ENCODE peak calls at places on chromosomes 7 and 10, in five cellular contexts. Z is neural progenitor cell, O is SK-N-SH, G is IMR-90, H is HCT116. R is an unnamed sample.

GRCh38 chr10:62761115-62761514 is 43.4 kb upstream of the ADO start:
- DNase-seq in G (no peak), O (no peak), H (no peak), Z (no peak), R (no peak)

GRCh38 chr7:4836206-4836661 is 25.6 kb downstream of the PAPOLB start:
- DNase-seq in Z (no peak), H (no peak), G (no peak), O (no peak), R (peak)

GRCh38 chr10:129467346-129468119 is 492 bp downstream of the MGMT start:
- DNase-seq in G (peak), Z (no peak), H (no peak), O (no peak), R (no peak)

GRCh38 chr7:49102413-49102812 is 178.1 kb downstream of the CDC14C start:
- DNase-seq in G (no peak), H (no peak), O (no peak), Z (no peak), R (no peak)

GRCh38 chr10:5684971-5685763 is 529 bp downstream of the TASOR2 start:
- DNase-seq in O (peak), Z (peak), H (peak), G (peak), R (no peak)

GRCh38 chr10:2913531-2913930 is 153.8 kb upstream of the PFKP start:
- DNase-seq in G (no peak), H (no peak), Z (no peak), O (no peak), R (no peak)

GRCh38 chr7:5549096-5549896 is 125.7 kb upstream of the TNRC18 start:
- DNase-seq in Z (no peak), O (peak), H (peak), G (peak), R (no peak)

GRCh38 chr10:5343561-5343960 is 21.2 kb upstream of the UCN3 start:
- DNase-seq in H (no peak), O (no peak), G (no peak), Z (no peak), R (no peak)

GRCh38 chr10:77385315-77385714 is 252.3 kb downstream of the KCNMA1 start:
- DNase-seq in H (no peak), O (no peak), G (no peak), Z (no peak), R (no peak)

GRCh38 chr7:24980695-24981543 is 941 bp upstream of the OSBPL3 start:
- DNase-seq in O (no peak), Z (peak), H (no peak), G (peak), R (no peak)

GRCh38 chr7:22220947-22221346 is 136.0 kb downstream of the RAPGEF5 start:
- DNase-seq in G (no peak), Z (no peak), O (no peak), H (no peak), R (no peak)

GRCh38 chr10:31018977-31019376 is 12.7 kb downstream of the ZNF438 start:
- DNase-seq in G (no peak), Z (peak), O (no peak), H (no peak), R (no peak)

GRCh38 chr7:90723233-90723632 is 127.1 kb downstream of the CDK14 start:
- DNase-seq in H (no peak), G (no peak), Z (no peak), O (no peak), R (no peak)

GRCh38 chr7:90723866-90724265 is 127.7 kb downstream of the CDK14 start:
- DNase-seq in O (no peak), Z (no peak), H (no peak), G (no peak), R (no peak)

GRCh38 chr7:90720970-90721768 is 125.0 kb downstream of the CDK14 start:
- DNase-seq in G (peak), O (no peak), Z (no peak), H (no peak), R (no peak)

GRCh38 chr7:90719159-90719558 is 123.0 kb downstream of the CDK14 start:
- DNase-seq in O (no peak), Z (no peak), G (no peak), H (no peak), R (no peak)

DNA sequence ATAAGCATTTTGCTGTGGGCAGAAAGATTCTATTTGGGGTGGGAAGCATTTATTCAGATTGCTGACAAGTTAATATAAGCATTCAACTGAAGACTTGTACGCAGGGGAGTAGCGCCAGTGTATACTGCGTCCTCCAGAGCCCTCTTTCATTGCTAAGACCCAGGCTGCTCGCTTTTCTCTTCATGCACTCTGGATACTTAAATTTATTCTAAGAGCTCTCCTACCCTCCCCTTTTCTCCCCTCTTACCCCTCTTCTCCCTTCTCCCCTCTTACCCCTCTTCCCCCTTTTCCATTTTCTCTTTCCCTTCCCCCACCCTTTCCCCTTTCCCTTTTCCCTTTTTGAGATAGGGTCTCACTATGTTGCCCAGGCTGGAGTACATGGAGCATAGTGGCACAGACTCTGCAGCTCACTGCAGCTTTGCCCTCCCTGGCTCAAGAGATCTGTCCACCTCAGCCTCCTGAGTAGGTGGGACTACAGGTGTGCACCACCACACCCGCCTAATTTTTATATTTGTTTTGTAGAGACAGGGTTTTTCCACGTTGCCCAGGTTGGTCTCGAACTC is 125.8 kb downstream of the CDK14 start:
- DNase-seq in Z (no peak), G (no peak), O (no peak), H (no peak), R (no peak)
- H3K27ac ChIP-seq in Z (no peak), G (no peak), O (no peak), H (no peak), R (peak)

GRCh38 chr7:18553585-18554055 is 58.1 kb downstream of the HDAC9 start:
- DNase-seq in H (no peak), Z (no peak), G (no peak), O (peak), R (no peak)
- H3K27ac ChIP-seq in H (no peak), Z (no peak), G (no peak), O (peak), R (no peak)

GRCh38 chr7:94323872-94324271 is 70.8 kb upstream of the COL1A2 start:
- DNase-seq in Z (no peak), H (no peak), O (no peak), G (no peak), R (no peak)
- H3K27ac ChIP-seq in Z (no peak), H (no peak), O (peak), G (no peak), R (no peak)

GRCh38 chr7:20786421-20786778 is 286 bp downstream of the SP8 start:
- DNase-seq in O (peak), H (no peak), Z (peak), G (no peak), R (no peak)

GRCh38 chr7:20786049-20786412 is 655 bp downstream of the SP8 start:
- DNase-seq in O (peak), H (no peak), G (no peak), Z (no peak), R (no peak)

GRCh38 chr7:20785211-20786048 is 1.3 kb downstream of the SP8 start:
- DNase-seq in Z (peak), O (peak), G (no peak), H (no peak), R (no peak)

GRCh38 chr7:20787658-20788057 is 972 bp upstream of the SP8 start:
- DNase-seq in H (no peak), Z (peak), G (no peak), O (no peak), R (no peak)

DNA sequence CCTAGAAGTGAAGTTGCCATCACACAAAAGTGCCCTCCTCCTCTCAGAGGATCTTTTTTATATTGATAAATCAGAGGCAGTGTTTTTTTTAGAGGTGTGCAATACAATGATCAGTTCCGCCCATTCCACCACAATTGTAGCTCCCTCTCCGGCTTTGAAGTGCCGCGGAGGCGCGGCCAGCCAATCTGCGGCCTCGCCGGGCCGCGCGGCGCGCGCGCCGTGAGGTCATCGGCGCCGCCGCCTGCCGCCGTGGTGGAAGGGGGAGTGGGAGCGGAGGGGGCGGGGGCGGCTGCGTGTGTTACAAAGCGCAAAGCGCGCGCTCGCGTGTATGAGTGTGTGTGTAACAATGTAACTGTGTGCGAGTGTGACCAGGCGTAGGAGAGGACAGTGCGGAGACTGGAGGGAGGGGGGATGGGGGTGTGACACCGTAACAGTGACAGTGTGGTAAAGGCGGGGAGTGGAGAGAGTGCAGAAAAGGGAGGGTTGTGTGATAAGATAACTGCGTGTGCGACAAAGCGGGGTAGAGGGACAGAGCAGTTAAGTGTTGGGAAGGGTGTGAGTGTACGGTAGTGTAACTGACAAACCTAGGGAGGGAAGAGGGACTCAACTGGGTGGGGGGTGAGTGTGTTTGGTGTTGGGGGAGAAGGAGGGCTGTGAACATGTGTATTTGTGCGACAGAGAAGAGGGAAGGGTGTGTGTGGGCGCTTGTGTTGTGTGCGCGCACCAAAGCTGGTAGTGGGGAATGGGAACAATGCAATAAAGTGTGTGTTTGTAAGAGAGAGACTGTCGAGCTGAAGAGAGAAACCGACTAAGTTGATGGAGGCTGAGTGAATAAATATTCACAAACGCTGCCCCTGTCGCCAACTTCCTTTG is at the start of gene SP8:
- DNase-seq in H (no peak), O (peak), G (peak), Z (peak), R (no peak)
- H3K27ac ChIP-seq in H (no peak), O (no peak), G (no peak), Z (peak), R (no peak)

R was measured in breast epithelium.